ENCODE peak calls at places on chromosomes 13 and 19, in eight cellular contexts. One of them, this sample, is unnamed.

GRCh38 chr13:111122056-111122455 is 6.9 kb downstream of the ARHGEF7 start:
- DNase-seq in cardiac fibroblast: no peak
- DNase-seq in mucosa of descending colon: no peak
- DNase-seq in OCI-LY7: no peak
- DNase-seq in endodermal cell: no peak
- DNase-seq in fibroblast of lung: no peak
- DNase-seq in kidney epithelial cell: no peak
- DNase-seq in fibroblast of pulmonary artery: no peak
- DNase-seq in this sample: no peak

GRCh38 chr19:29538651-29539050 is 12.9 kb downstream of the VSTM2B start:
- DNase-seq in fibroblast of lung: no peak
- DNase-seq in mucosa of descending colon: no peak
- DNase-seq in OCI-LY7: no peak
- DNase-seq in cardiac fibroblast: no peak
- DNase-seq in kidney epithelial cell: no peak
- DNase-seq in fibroblast of pulmonary artery: no peak
- DNase-seq in endodermal cell: no peak
- DNase-seq in this sample: no peak

GRCh38 chr19:12664406-12665280 is 1.9 kb downstream of the MAN2B1 start:
- DNase-seq in cardiac fibroblast: peak
- DNase-seq in fibroblast of lung: no peak
- DNase-seq in endodermal cell: peak
- DNase-seq in mucosa of descending colon: no peak
- DNase-seq in fibroblast of pulmonary artery: no peak
- DNase-seq in kidney epithelial cell: no peak
- DNase-seq in OCI-LY7: peak
- DNase-seq in this sample: no peak

GRCh38 chr13:99822820-99823219 is 148.7 kb downstream of the ZIC5 start:
- DNase-seq in endodermal cell: no peak
- DNase-seq in fibroblast of pulmonary artery: no peak
- DNase-seq in kidney epithelial cell: no peak
- DNase-seq in mucosa of descending colon: no peak
- DNase-seq in cardiac fibroblast: no peak
- DNase-seq in fibroblast of lung: no peak
- DNase-seq in OCI-LY7: no peak
- DNase-seq in this sample: no peak

GRCh38 chr13:51453308-51453958 is 597 bp upstream of the INTS6 start:
- DNase-seq in fibroblast of pulmonary artery: no peak
- DNase-seq in kidney epithelial cell: no peak
- DNase-seq in fibroblast of lung: no peak
- DNase-seq in cardiac fibroblast: no peak
- DNase-seq in mucosa of descending colon: peak
- DNase-seq in endodermal cell: no peak
- DNase-seq in OCI-LY7: peak
- DNase-seq in this sample: no peak

GRCh38 chr13:40576369-40576768 is 90.1 kb downstream of the FOXO1 start:
- DNase-seq in cardiac fibroblast: no peak
- DNase-seq in OCI-LY7: peak
- DNase-seq in kidney epithelial cell: no peak
- DNase-seq in fibroblast of pulmonary artery: no peak
- DNase-seq in mucosa of descending colon: no peak
- DNase-seq in fibroblast of lung: no peak
- DNase-seq in endodermal cell: no peak
- DNase-seq in this sample: no peak

GRCh38 chr13:38888309-38888708 is 102.3 kb downstream of the STOML3 start:
- DNase-seq in fibroblast of pulmonary artery: no peak
- DNase-seq in OCI-LY7: no peak
- DNase-seq in kidney epithelial cell: peak
- DNase-seq in endodermal cell: peak
- DNase-seq in cardiac fibroblast: peak
- DNase-seq in mucosa of descending colon: no peak
- DNase-seq in fibroblast of lung: peak
- DNase-seq in this sample: peak

GRCh38 chr19:37980419-37980975 is 73.5 kb downstream of the SIPA1L3 start:
- DNase-seq in fibroblast of pulmonary artery: no peak
- DNase-seq in fibroblast of lung: peak
- DNase-seq in cardiac fibroblast: no peak
- DNase-seq in mucosa of descending colon: no peak
- DNase-seq in OCI-LY7: no peak
- DNase-seq in endodermal cell: no peak
- DNase-seq in kidney epithelial cell: peak
- DNase-seq in this sample: no peak

GRCh38 chr13:76293346-76293745 is 592.9 kb downstream of the KCTD12 start:
- DNase-seq in mucosa of descending colon: no peak
- DNase-seq in kidney epithelial cell: peak
- DNase-seq in fibroblast of pulmonary artery: peak
- DNase-seq in OCI-LY7: no peak
- DNase-seq in endodermal cell: no peak
- DNase-seq in cardiac fibroblast: peak
- DNase-seq in fibroblast of lung: peak
- DNase-seq in this sample: peak

GRCh38 chr13:87884874-87885273 is 213.7 kb downstream of the SLITRK5 start:
- DNase-seq in mucosa of descending colon: no peak
- DNase-seq in fibroblast of pulmonary artery: peak
- DNase-seq in fibroblast of lung: peak
- DNase-seq in endodermal cell: peak
- DNase-seq in OCI-LY7: no peak
- DNase-seq in cardiac fibroblast: no peak
- DNase-seq in kidney epithelial cell: peak
- DNase-seq in this sample: peak

GRCh38 chr13:62964522-62964921 is 1548.9 kb upstream of the PCDH20 start:
- DNase-seq in endodermal cell: no peak
- DNase-seq in cardiac fibroblast: no peak
- DNase-seq in kidney epithelial cell: no peak
- DNase-seq in fibroblast of lung: no peak
- DNase-seq in mucosa of descending colon: no peak
- DNase-seq in fibroblast of pulmonary artery: no peak
- DNase-seq in OCI-LY7: no peak
- DNase-seq in this sample: no peak

GRCh38 chr19:15216363-15216762 is 15.6 kb upstream of the NOTCH3 start:
- DNase-seq in kidney epithelial cell: no peak
- DNase-seq in cardiac fibroblast: no peak
- DNase-seq in fibroblast of pulmonary artery: no peak
- DNase-seq in fibroblast of lung: no peak
- DNase-seq in mucosa of descending colon: no peak
- DNase-seq in OCI-LY7: no peak
- DNase-seq in endodermal cell: no peak
- DNase-seq in this sample: peak

GRCh38 chr13:46595136-46595917 is 42.4 kb downstream of the LRCH1 start:
- DNase-seq in kidney epithelial cell: no peak
- DNase-seq in fibroblast of pulmonary artery: peak
- DNase-seq in mucosa of descending colon: no peak
- DNase-seq in fibroblast of lung: peak
- DNase-seq in cardiac fibroblast: peak
- DNase-seq in endodermal cell: no peak
- DNase-seq in OCI-LY7: peak
- DNase-seq in this sample: peak

GRCh38 chr19:41226053-41226873 is 7.2 kb downstream of the AXL start:
- DNase-seq in mucosa of descending colon: peak
- DNase-seq in fibroblast of pulmonary artery: peak
- DNase-seq in OCI-LY7: no peak
- DNase-seq in fibroblast of lung: peak
- DNase-seq in kidney epithelial cell: no peak
- DNase-seq in endodermal cell: peak
- DNase-seq in cardiac fibroblast: peak
- DNase-seq in this sample: peak

DNA sequence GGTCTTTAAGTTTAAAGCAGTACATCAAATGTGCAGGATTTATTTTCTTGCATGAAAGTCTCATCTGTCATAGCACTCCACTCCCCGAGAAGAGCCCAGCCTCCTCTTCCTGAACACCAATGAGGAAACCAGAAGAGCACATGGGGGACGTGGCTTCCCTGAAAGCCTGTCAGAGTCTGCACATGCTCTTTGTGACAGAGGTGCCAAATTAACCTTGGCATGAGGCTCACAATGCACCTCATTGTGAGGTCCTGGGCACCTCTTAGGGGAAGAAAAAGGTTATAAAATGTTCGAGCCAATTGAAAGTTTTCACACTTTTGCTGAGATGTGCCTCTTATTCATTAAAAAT is 141.3 kb upstream of the RFC3 start:
- DNase-seq in cardiac fibroblast: peak
- DNase-seq in OCI-LY7: peak
- DNase-seq in endodermal cell: no peak
- DNase-seq in fibroblast of lung: peak
- DNase-seq in mucosa of descending colon: peak
- DNase-seq in kidney epithelial cell: no peak
- DNase-seq in fibroblast of pulmonary artery: peak
- DNase-seq in this sample: peak
- H3K4me3 ChIP-seq in cardiac fibroblast: peak
- H3K4me3 ChIP-seq in OCI-LY7: no peak
- H3K4me3 ChIP-seq in endodermal cell: no peak
- H3K4me3 ChIP-seq in fibroblast of lung: peak
- H3K4me3 ChIP-seq in mucosa of descending colon: no peak
- H3K4me3 ChIP-seq in kidney epithelial cell: peak
- H3K4me3 ChIP-seq in fibroblast of pulmonary artery: peak
- H3K4me3 ChIP-seq in this sample: peak

DNA sequence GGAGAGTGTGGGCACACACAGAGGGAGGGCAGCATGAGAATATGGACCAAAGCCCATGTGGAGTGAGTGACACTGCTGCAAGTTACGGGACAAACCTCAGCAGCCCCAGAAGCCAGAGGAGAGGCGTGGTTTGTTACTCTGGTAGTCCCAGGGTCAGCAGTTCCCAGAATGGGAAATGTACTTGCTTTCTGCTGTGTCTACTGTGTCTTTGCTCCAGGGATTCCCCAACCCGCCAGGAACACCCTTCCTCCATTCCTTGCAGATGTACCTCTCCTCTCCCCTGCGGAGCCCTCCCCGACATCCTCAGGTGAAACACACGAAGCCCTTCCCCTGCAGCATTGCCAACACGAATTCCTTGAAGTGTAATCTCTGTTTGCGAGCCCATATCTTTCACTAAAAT is 47.2 kb downstream of the MYO16 start:
- DNase-seq in endodermal cell: peak
- DNase-seq in fibroblast of lung: no peak
- DNase-seq in OCI-LY7: no peak
- DNase-seq in fibroblast of pulmonary artery: no peak
- DNase-seq in mucosa of descending colon: no peak
- DNase-seq in kidney epithelial cell: no peak
- DNase-seq in cardiac fibroblast: no peak
- DNase-seq in this sample: no peak
- H3K4me3 ChIP-seq in endodermal cell: no peak
- H3K4me3 ChIP-seq in fibroblast of lung: no peak
- H3K4me3 ChIP-seq in OCI-LY7: no peak
- H3K4me3 ChIP-seq in fibroblast of pulmonary artery: no peak
- H3K4me3 ChIP-seq in mucosa of descending colon: no peak
- H3K4me3 ChIP-seq in kidney epithelial cell: no peak
- H3K4me3 ChIP-seq in cardiac fibroblast: no peak
- H3K4me3 ChIP-seq in this sample: no peak

GRCh38 chr19:8259142-8259921 is 48.8 kb downstream of the CD320 start:
- DNase-seq in fibroblast of pulmonary artery: no peak
- DNase-seq in mucosa of descending colon: peak
- DNase-seq in kidney epithelial cell: no peak
- DNase-seq in cardiac fibroblast: no peak
- DNase-seq in endodermal cell: no peak
- DNase-seq in fibroblast of lung: no peak
- DNase-seq in OCI-LY7: no peak
- DNase-seq in this sample: no peak

GRCh38 chr19:8259922-8260247 is 48.3 kb downstream of the CD320 start:
- DNase-seq in mucosa of descending colon: peak
- DNase-seq in OCI-LY7: no peak
- DNase-seq in endodermal cell: no peak
- DNase-seq in fibroblast of lung: no peak
- DNase-seq in fibroblast of pulmonary artery: no peak
- DNase-seq in kidney epithelial cell: no peak
- DNase-seq in cardiac fibroblast: no peak
- DNase-seq in this sample: no peak

GRCh38 chr19:8261881-8262280 is 46.3 kb downstream of the CD320 start:
- DNase-seq in OCI-LY7: no peak
- DNase-seq in cardiac fibroblast: no peak
- DNase-seq in fibroblast of pulmonary artery: no peak
- DNase-seq in endodermal cell: no peak
- DNase-seq in mucosa of descending colon: peak
- DNase-seq in kidney epithelial cell: no peak
- DNase-seq in fibroblast of lung: no peak
- DNase-seq in this sample: no peak

GRCh38 chr19:8261347-8261746 is 46.8 kb downstream of the CD320 start:
- DNase-seq in cardiac fibroblast: no peak
- DNase-seq in fibroblast of lung: no peak
- DNase-seq in kidney epithelial cell: no peak
- DNase-seq in fibroblast of pulmonary artery: no peak
- DNase-seq in OCI-LY7: no peak
- DNase-seq in mucosa of descending colon: peak
- DNase-seq in endodermal cell: no peak
- DNase-seq in this sample: no peak

GRCh38 chr19:8262431-8262830 is 45.7 kb downstream of the CD320 start:
- DNase-seq in cardiac fibroblast: no peak
- DNase-seq in OCI-LY7: no peak
- DNase-seq in endodermal cell: no peak
- DNase-seq in kidney epithelial cell: no peak
- DNase-seq in fibroblast of lung: no peak
- DNase-seq in mucosa of descending colon: peak
- DNase-seq in fibroblast of pulmonary artery: no peak
- DNase-seq in this sample: no peak
- H3K4me3 ChIP-seq in cardiac fibroblast: no peak
- H3K4me3 ChIP-seq in OCI-LY7: no peak
- H3K4me3 ChIP-seq in endodermal cell: no peak
- H3K4me3 ChIP-seq in kidney epithelial cell: no peak
- H3K4me3 ChIP-seq in fibroblast of lung: no peak
- H3K4me3 ChIP-seq in mucosa of descending colon: no peak
- H3K4me3 ChIP-seq in fibroblast of pulmonary artery: no peak
- H3K4me3 ChIP-seq in this sample: no peak

GRCh38 chr13:44362394-44363040 is 11.1 kb upstream of the SERP2 start:
- DNase-seq in mucosa of descending colon: no peak
- DNase-seq in fibroblast of pulmonary artery: no peak
- DNase-seq in fibroblast of lung: peak
- DNase-seq in endodermal cell: no peak
- DNase-seq in kidney epithelial cell: no peak
- DNase-seq in OCI-LY7: no peak
- DNase-seq in cardiac fibroblast: no peak
- DNase-seq in this sample: no peak

GRCh38 chr13:44364601-44365000 is 9.0 kb upstream of the SERP2 start:
- DNase-seq in endodermal cell: peak
- DNase-seq in cardiac fibroblast: peak
- DNase-seq in OCI-LY7: no peak
- DNase-seq in fibroblast of lung: peak
- DNase-seq in mucosa of descending colon: no peak
- DNase-seq in fibroblast of pulmonary artery: peak
- DNase-seq in kidney epithelial cell: peak
- DNase-seq in this sample: peak

GRCh38 chr13:44364019-44364418 is 9.6 kb upstream of the SERP2 start:
- DNase-seq in kidney epithelial cell: no peak
- DNase-seq in fibroblast of lung: no peak
- DNase-seq in cardiac fibroblast: no peak
- DNase-seq in endodermal cell: no peak
- DNase-seq in mucosa of descending colon: no peak
- DNase-seq in OCI-LY7: no peak
- DNase-seq in fibroblast of pulmonary artery: no peak
- DNase-seq in this sample: no peak

GRCh38 chr13:44365899-44366298 is 7.7 kb upstream of the SERP2 start:
- DNase-seq in mucosa of descending colon: no peak
- DNase-seq in cardiac fibroblast: no peak
- DNase-seq in endodermal cell: no peak
- DNase-seq in fibroblast of lung: no peak
- DNase-seq in OCI-LY7: no peak
- DNase-seq in fibroblast of pulmonary artery: no peak
- DNase-seq in kidney epithelial cell: no peak
- DNase-seq in this sample: no peak

DNA sequence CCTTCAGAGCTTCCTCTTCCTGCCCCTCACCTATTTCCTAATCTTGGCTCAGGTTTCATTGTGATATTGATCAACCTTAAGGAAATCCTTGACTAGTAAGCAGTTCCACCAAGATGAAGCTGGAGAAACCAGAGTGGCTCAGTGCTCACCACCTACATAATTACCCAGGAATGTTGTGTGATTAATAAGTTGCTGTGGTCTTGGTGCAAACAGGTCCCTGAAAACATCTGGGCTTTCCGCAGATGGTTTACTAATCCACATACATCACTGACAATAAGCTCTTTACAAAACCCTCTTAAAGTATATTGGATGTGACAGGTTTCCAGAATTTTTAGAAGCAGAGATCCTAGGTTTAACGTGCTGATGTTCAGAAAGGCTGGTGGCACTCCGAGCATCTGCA is 8.6 kb upstream of the SERP2 start:
- DNase-seq in fibroblast of lung: peak
- DNase-seq in kidney epithelial cell: peak
- DNase-seq in OCI-LY7: no peak
- DNase-seq in mucosa of descending colon: no peak
- DNase-seq in endodermal cell: no peak
- DNase-seq in fibroblast of pulmonary artery: no peak
- DNase-seq in cardiac fibroblast: peak
- DNase-seq in this sample: peak
- H3K4me3 ChIP-seq in fibroblast of lung: no peak
- H3K4me3 ChIP-seq in kidney epithelial cell: no peak
- H3K4me3 ChIP-seq in OCI-LY7: no peak
- H3K4me3 ChIP-seq in mucosa of descending colon: no peak
- H3K4me3 ChIP-seq in endodermal cell: peak
- H3K4me3 ChIP-seq in fibroblast of pulmonary artery: no peak
- H3K4me3 ChIP-seq in cardiac fibroblast: no peak
- H3K4me3 ChIP-seq in this sample: no peak